ENCODE peak calls at places on chromosomes 7 and 10, in four cellular contexts. M is stimulated activated CD4-positive, alpha-beta T cell treated with anti-CD3 and anti-CD28 coated beads, TNF-alpha, amount 100 ng/mL, for 48 hours; Y is T-helper 9 cell; A is fibroblast of the conjunctiva. Q is an unnamed sample.
A peak's percentile ranks its signal among the peaks of the same experiment; 100 is the strongest.

GRCh38 chr10:133158756-133159610 is 1.0 kb upstream of the KNDC1 start:
- DNase-seq in M (no peak), A (no peak), Y (no peak), Q (no peak)

GRCh38 chr10:73094249-73094850 is 2.3 kb downstream of the P4HA1 start:
- DNase-seq in Y (no peak), A (no peak), M (no peak), Q (no peak)

GRCh38 chr10:17835688-17836087 is 26.5 kb downstream of the MRC1 start:
- DNase-seq in Y (no peak), M (no peak), A (peak; percentile 53), Q (no peak)

GRCh38 chr10:61183971-61184370 is 240.0 kb upstream of the RHOBTB1 start:
- DNase-seq in A (no peak), M (no peak), Y (no peak), Q (no peak)

GRCh38 chr10:75137533-75138438 is 26.3 kb downstream of the SAMD8 start:
- DNase-seq in M (peak; percentile 28), Y (no peak), A (no peak), Q (peak; percentile 79)

GRCh38 chr7:128035712-128036111 is 4.5 kb upstream of the LRRC4 start:
- DNase-seq in Y (no peak), A (no peak), M (no peak), Q (no peak)

GRCh38 chr10:62653254-62653653 is 151.3 kb upstream of the ADO start:
- DNase-seq in M (no peak), A (no peak), Y (no peak), Q (peak; percentile 96)

GRCh38 chr7:96910484-96910883 is 94.9 kb upstream of the DLX6 start:
- DNase-seq in M (no peak), Y (no peak), A (no peak), Q (peak; percentile 3)

GRCh38 chr10:18144928-18145327 is 4.7 kb downstream of the CACNB2 start:
- DNase-seq in A (peak; percentile 47), Y (no peak), M (no peak), Q (no peak)

GRCh38 chr7:371779-372545 is 82.0 kb downstream of the FOXL3 start:
- DNase-seq in Y (no peak), A (no peak), M (no peak), Q (no peak)

GRCh38 chr10:126247454-126247975 is 140.8 kb downstream of the ADAM12 start:
- DNase-seq in Y (no peak), M (no peak), A (peak; percentile 82), Q (no peak)

GRCh38 chr7:94284120-94284519 is 110.6 kb upstream of the COL1A2 start:
- DNase-seq in A (no peak), Y (no peak), M (no peak), Q (peak; percentile 11)

GRCh38 chr7:71131256-71131752 is 640 bp upstream of the GALNT17 start:
- DNase-seq in Y (no peak), M (no peak), A (no peak), Q (no peak)

GRCh38 chr7:137801003-137801402 is 45.8 kb downstream of the DGKI start:
- DNase-seq in Y (no peak), M (no peak), A (no peak), Q (no peak)

GRCh38 chr7:4931932-4932331 is 27.1 kb downstream of the MMD2 start:
- DNase-seq in M (no peak), Y (no peak), A (no peak), Q (no peak)

GRCh38 chr10:95333997-95334792 is 43.4 kb upstream of the PDLIM1 start:
- DNase-seq in A (peak; percentile 22), M (no peak), Y (no peak), Q (no peak)

GRCh38 chr10:7541137-7542087 is 125.4 kb downstream of the ITIH5 start:
- DNase-seq in M (no peak), Y (no peak), A (no peak), Q (no peak)

GRCh38 chr7:104328970-104329825 is 795 bp downstream of the LHFPL3 start:
- DNase-seq in Y (no peak), M (no peak), A (no peak), Q (no peak)

GRCh38 chr7:124084024-124084423 is 51.2 kb upstream of the TMEM229A start:
- DNase-seq in M (no peak), Y (no peak), A (no peak), Q (no peak)

GRCh38 chr7:75567948-75568595 is 76.0 kb downstream of the SPDYE5 start:
- DNase-seq in A (no peak), M (no peak), Y (no peak), Q (no peak)

GRCh38 chr7:108824840-108825540 is 255.3 kb downstream of the DNAJB9 start:
- DNase-seq in M (no peak), Y (no peak), A (peak; percentile 21), Q (no peak)

GRCh38 chr7:24715171-24715570 is 42.1 kb downstream of the GSDME start:
- DNase-seq in Y (no peak), A (no peak), M (no peak), Q (no peak)

GRCh38 chr10:80685355-80685754 is 147.7 kb downstream of the SH2D4B start:
- DNase-seq in A (no peak), Y (no peak), M (no peak), Q (no peak)

GRCh38 chr10:62116896-62117295 is 151.7 kb downstream of the RTKN2 start:
- DNase-seq in M (no peak), Y (no peak), A (no peak), Q (no peak)

GRCh38 chr10:71880425-71881306 is 29.6 kb upstream of the PSAP start:
- DNase-seq in Y (no peak), M (no peak), A (no peak), Q (no peak)

GRCh38 chr7:139345042-139345441 is 3.9 kb downstream of the FMC1 start:
- DNase-seq in M (no peak), Y (no peak), A (no peak), Q (peak; percentile 65)

GRCh38 chr10:44517635-44518034 is 132.7 kb upstream of the CXCL12 start:
- DNase-seq in M (no peak), A (no peak), Y (no peak), Q (no peak)

GRCh38 chr7:133795061-133795460 is 332.1 kb upstream of the LRGUK start:
- DNase-seq in A (no peak), M (no peak), Y (no peak), Q (no peak)

GRCh38 chr10:89469517-89469916 is 55.1 kb downstream of the IFIT5 start:
- DNase-seq in A (no peak), M (no peak), Y (no peak), Q (no peak)

GRCh38 chr7:55133630-55134392 is 115.0 kb downstream of the EGFR start:
- DNase-seq in A (peak; percentile 88), Y (no peak), M (no peak), Q (no peak)

GRCh38 chr10:7030134-7030855 is 380.5 kb downstream of the SFMBT2 start:
- DNase-seq in A (no peak), Y (no peak), M (no peak), Q (no peak)

GRCh38 chr7:7695418-7695817 is 23.0 kb downstream of the RPA3 start:
- DNase-seq in A (no peak), Y (no peak), M (no peak), Q (no peak)

GRCh38 chr10:130484131-130484911 is 348.1 kb downstream of the GLRX3 start:
- DNase-seq in Y (no peak), A (no peak), M (no peak), Q (no peak)

GRCh38 chr10:79322616-79323566 is 24.4 kb upstream of the PPIF start:
- DNase-seq in M (peak; percentile 68), A (no peak), Y (peak; percentile 73), Q (peak; percentile 90)

GRCh38 chr7:89002942-89003618 is 207.5 kb upstream of the TEX47 start:
- DNase-seq in Y (no peak), M (no peak), A (no peak), Q (peak; percentile 1)